ENCODE peak calls at places on chromosome 2, in ten cellular contexts. Z is suprapubic skin; E is endodermal cell; F is right atrium auricular region; Q is heart left ventricle; U is CD8-positive, alpha-beta T cell; Y is heart right ventricle; X is adrenal gland; A is left lung; J is testis. L is an unnamed sample.

GRCh38 chr2:44098050-44098449 is 70.6 kb upstream of the PPM1B start:
- DNase-seq in F (no peak), Z (no peak), A (no peak), Q (no peak), X (no peak), U (no peak), J (no peak), Y (no peak), E (no peak), L (no peak)

GRCh38 chr2:18651842-18652774 is 62.7 kb upstream of the NT5C1B start:
- DNase-seq in Y (no peak), J (no peak), Z (no peak), Q (no peak), A (no peak), F (no peak), E (no peak), U (no peak), X (no peak), L (peak; percentile 30)

GRCh38 chr2:85254540-85255261 is 73.1 kb downstream of the TGOLN2 start:
- DNase-seq in E (peak; percentile 56), J (no peak), A (no peak), F (no peak), Z (no peak), Q (no peak), Y (no peak), U (no peak), X (no peak), L (no peak)

GRCh38 chr2:99256677-99257076 is 1.2 kb upstream of the LYG2 start:
- DNase-seq in Q (no peak), X (no peak), Y (no peak), J (no peak), E (no peak), U (no peak), Z (no peak), F (no peak), A (no peak), L (no peak)

GRCh38 chr2:176096986-176097819 is 2.4 kb upstream of the HOXD12 start:
- DNase-seq in A (peak; percentile 56), U (peak; percentile 58), F (no peak), X (peak; percentile 74), J (peak; percentile 69), E (peak; percentile 96), Y (peak; percentile 63), Q (peak; percentile 32), Z (no peak), L (peak; percentile 88)

GRCh38 chr2:73822991-73823390 is 5.8 kb upstream of the STAMBP start:
- DNase-seq in X (no peak), A (no peak), J (no peak), Z (no peak), E (no peak), F (no peak), Y (no peak), U (no peak), Q (no peak), L (no peak)

GRCh38 chr2:101151141-101151858 is at the start of gene TBC1D8:
- DNase-seq in E (peak; percentile 95), U (peak; percentile 55), A (peak; percentile 92), J (peak; percentile 86), F (peak; percentile 91), Y (peak; percentile 95), X (peak; percentile 89), Q (peak; percentile 93), Z (peak; percentile 92), L (peak; percentile 94)

GRCh38 chr2:196660264-196660663 is 20.7 kb downstream of the CCDC150 start:
- DNase-seq in J (no peak), U (no peak), Z (no peak), Y (no peak), A (no peak), X (no peak), Q (no peak), F (no peak), E (no peak), L (no peak)

GRCh38 chr2:99863236-99863913 is 279.0 kb downstream of the AFF3 start:
- DNase-seq in Z (no peak), F (no peak), J (no peak), E (no peak), X (no peak), A (no peak), U (no peak), Q (no peak), Y (no peak), L (no peak)

GRCh38 chr2:45891719-45892118 is 240.2 kb downstream of the PRKCE start:
- DNase-seq in J (no peak), F (no peak), Q (no peak), Z (no peak), A (no peak), U (no peak), E (no peak), X (no peak), Y (no peak), L (no peak)

GRCh38 chr2:65315042-65315441 is 87.4 kb downstream of the ACTR2 start:
- DNase-seq in J (no peak), A (no peak), F (no peak), Y (no peak), Z (no peak), U (no peak), E (no peak), Q (no peak), X (no peak), L (no peak)

GRCh38 chr2:44351088-44351487 is 10.2 kb downstream of the PREPL start:
- DNase-seq in Z (no peak), Y (no peak), E (no peak), J (no peak), F (no peak), U (no peak), X (no peak), Q (no peak), A (no peak), L (peak; percentile 23)

GRCh38 chr2:43438342-43438741 is 157.5 kb downstream of the THADA start:
- DNase-seq in X (no peak), Z (no peak), F (no peak), U (no peak), Y (no peak), E (no peak), Q (no peak), J (no peak), A (no peak), L (no peak)

GRCh38 chr2:43542285-43542933 is 53.4 kb downstream of the THADA start:
- DNase-seq in Z (no peak), A (no peak), U (no peak), J (no peak), F (no peak), Q (no peak), Y (no peak), X (no peak), E (no peak), L (peak; percentile 50)

DNA sequence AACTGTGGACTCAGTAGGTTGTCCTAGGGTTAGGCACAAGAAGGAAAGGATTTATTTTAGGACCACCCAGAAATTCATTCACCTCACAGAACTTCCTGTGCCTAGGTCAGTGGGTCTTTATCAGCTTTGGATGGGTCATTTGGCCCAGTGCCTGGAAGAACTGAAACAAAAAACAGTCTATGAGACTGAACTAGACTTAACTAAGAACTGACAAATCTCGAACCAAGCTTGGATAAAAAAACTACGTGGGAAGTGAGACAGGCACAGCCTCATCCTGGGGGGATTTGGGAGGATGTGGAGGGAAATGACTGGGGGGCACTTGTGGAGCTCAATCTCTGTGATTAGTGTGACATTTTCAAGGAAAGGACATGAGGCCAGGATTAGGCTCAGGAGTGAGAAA is 2.3 kb upstream of the OST4 start:
- DNase-seq in Q (no peak), A (no peak), J (no peak), E (no peak), Y (no peak), F (no peak), X (no peak), U (no peak), Z (no peak), L (peak; percentile 51)
- H3K4me1 ChIP-seq in Q (peaks cover 17% of the 10 kb centered on the region), A (peaks cover 31% of the 10 kb centered on the region), J (peaks cover 59% of the 10 kb centered on the region), E (peaks cover 7% of the 10 kb centered on the region), Y (peaks cover 65% of the 10 kb centered on the region), F (peaks cover 51% of the 10 kb centered on the region), X (peaks cover 50% of the 10 kb centered on the region), U (peaks cover 46% of the 10 kb centered on the region), Z (peaks cover 42% of the 10 kb centered on the region), L (peaks cover 30% of the 10 kb centered on the region)

GRCh38 chr2:70283500-70284191 is 9.9 kb downstream of the SNRPG start:
- DNase-seq in U (no peak), E (no peak), A (no peak), Z (no peak), X (no peak), Q (no peak), Y (no peak), J (no peak), F (no peak), L (no peak)
- H3K36me3 ChIP-seq in U (peaks cover 49% of the 10 kb centered on the region), E (peaks cover 98% of the 10 kb centered on the region), A (no peaks in the 10 kb centered on the region), Z (peaks cover 88% of the 10 kb centered on the region), X (no peaks in the 10 kb centered on the region), Q (no peaks in the 10 kb centered on the region), Y (peaks cover 96% of the 10 kb centered on the region), J (no peaks in the 10 kb centered on the region), F (peaks cover 72% of the 10 kb centered on the region), L (peaks cover 67% of the 10 kb centered on the region)

DNA sequence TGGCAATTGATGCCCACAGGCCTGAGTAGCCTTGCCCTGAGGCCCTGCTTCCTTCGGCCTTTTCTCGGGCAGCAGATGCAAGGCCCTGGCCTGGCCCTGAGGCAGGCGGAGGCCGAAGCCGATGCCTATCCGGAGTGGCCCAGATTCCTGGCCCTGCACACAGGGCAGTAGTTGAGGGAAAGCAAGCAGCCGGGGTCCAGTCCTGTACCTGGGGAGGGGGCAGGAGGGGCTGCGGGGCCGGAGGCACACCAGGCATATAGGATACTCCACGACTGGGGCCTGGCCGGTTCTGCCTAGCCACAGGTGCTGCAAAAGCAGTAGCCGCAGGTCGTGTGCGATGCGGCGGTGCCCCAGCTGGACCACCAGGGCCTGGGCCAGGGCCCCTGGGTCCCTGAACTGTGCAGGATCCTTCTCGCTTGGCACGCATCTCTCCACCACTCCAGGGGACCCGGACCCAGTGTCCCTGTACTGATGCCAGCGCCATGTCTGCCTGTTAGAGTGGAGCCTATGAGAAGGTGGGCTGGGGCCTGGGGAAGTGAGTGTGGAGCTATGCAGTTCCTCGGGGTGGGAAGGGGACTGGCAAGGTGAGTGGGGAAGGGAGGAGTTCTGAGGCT is 1.8 kb downstream of the PRR30 start:
- DNase-seq in E (no peak), F (no peak), A (no peak), Y (no peak), Z (no peak), U (no peak), X (no peak), J (no peak), Q (no peak), L (no peak)
- TF ChIP-seq CTCF in E (no peak), F (no peak), A (no peak), Y (no peak), Z (no peak), U (no peak), X (no peak), J (no peak), Q (no peak), L (no peak)

DNA sequence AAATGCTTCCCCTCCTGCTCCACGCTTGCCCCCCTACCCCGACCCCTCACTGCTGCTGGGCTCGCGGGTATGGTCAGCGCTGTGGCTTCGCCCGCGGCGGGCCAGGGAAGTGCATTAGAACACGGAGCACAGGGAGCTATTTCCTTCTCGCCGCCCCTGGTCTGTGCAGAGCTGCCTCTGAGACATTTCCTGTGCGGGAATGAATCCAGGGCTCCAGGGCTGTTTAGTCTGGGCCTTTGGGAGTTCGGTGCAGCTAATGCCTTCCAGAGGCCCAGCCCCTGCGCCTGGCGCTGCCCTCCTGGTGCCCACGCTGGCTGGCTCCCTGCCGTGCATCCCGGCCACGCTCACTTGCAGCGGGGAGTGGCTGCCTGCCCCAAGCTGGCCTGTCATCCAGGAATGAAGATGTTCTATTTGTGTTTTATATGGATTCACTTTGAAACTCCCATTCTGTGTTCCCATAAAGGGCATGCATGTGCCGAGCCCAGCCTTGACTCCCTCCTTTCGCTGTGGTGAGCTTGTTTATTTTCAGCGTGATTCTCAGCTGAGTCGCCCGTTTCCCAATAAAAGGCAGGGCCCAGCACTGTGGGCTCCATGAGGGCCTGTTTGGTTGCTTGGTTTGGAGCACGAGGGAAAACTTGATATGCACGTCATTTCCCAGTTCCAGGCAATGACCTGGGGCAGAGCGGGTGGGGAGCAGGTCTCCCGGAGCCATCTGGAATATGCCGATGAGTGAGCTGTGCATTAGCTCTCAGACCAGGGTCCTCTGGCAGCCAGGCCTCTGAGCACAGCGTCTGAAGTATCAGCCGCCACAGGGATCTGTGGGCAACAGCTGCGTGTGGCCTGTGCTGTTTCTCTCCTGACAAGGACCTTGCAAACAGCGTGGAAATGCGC is 42.7 kb downstream of the SH3RF3 start:
- DNase-seq in F (peak; percentile 82), Y (peak; percentile 45), U (no peak), Z (no peak), J (peak; percentile 54), Q (peak; percentile 73), A (peak; percentile 49), X (peak; percentile 77), E (no peak), L (peak; percentile 90)
- H3K4me1 ChIP-seq in F (peaks cover 50% of the 10 kb centered on the region), Y (peaks cover 28% of the 10 kb centered on the region), U (peaks cover 24% of the 10 kb centered on the region), Z (peaks cover 40% of the 10 kb centered on the region), J (peaks cover 35% of the 10 kb centered on the region), Q (peaks cover 27% of the 10 kb centered on the region), A (peaks cover 37% of the 10 kb centered on the region), X (peaks cover 53% of the 10 kb centered on the region), E (peaks cover 15% of the 10 kb centered on the region), L (peaks cover 5% of the 10 kb centered on the region)